ENCODE peak calls at places on chromosomes 6 and 20, in ten cellular contexts. One of them, this sample, is unnamed.

GRCh38 chr6:75296811-75297779 is 12.5 kb upstream of the TMEM30A start:
- DNase-seq in HEK293T: peak; percentile 23
- DNase-seq in central memory CD4-positive, alpha-beta T cell: peak; percentile 50
- DNase-seq in cardiac muscle cell: peak; percentile 62
- DNase-seq in NCI-H146: peak; percentile 63
- DNase-seq in activated T-helper 1 cell treated with anti-CD3 and anti-CD28 coated beads, Interleukin-2, amount 50 U/mL, for 16 hours: no peak
- DNase-seq in T-helper 9 cell: no peak
- DNase-seq in bronchial epithelial cell: peak; percentile 73
- DNase-seq in hepatic stellate cell: peak; percentile 13
- DNase-seq in activated T-cell treated with anti-CD3 and anti-CD28 coated beads, Interleukin-2, amount 50 U/mL, for 72 hours: no peak
- DNase-seq in this sample: no peak

GRCh38 chr6:117477988-117478852 is 4.3 kb upstream of the DCBLD1 start:
- DNase-seq in HEK293T: no peak
- DNase-seq in central memory CD4-positive, alpha-beta T cell: peak; percentile 8
- DNase-seq in bronchial epithelial cell: peak; percentile 44
- DNase-seq in NCI-H146: peak; percentile 55
- DNase-seq in cardiac muscle cell: peak; percentile 27
- DNase-seq in activated T-cell treated with anti-CD3 and anti-CD28 coated beads, Interleukin-2, amount 50 U/mL, for 72 hours: peak; percentile 19
- DNase-seq in activated T-helper 1 cell treated with anti-CD3 and anti-CD28 coated beads, Interleukin-2, amount 50 U/mL, for 16 hours: no peak
- DNase-seq in hepatic stellate cell: no peak
- DNase-seq in T-helper 9 cell: no peak
- DNase-seq in this sample: no peak

GRCh38 chr20:19735446-19735845 is 22.6 kb upstream of the RIN2 start:
- DNase-seq in bronchial epithelial cell: peak; percentile 97
- DNase-seq in NCI-H146: peak; percentile 65
- DNase-seq in HEK293T: peak; percentile 19
- DNase-seq in activated T-cell treated with anti-CD3 and anti-CD28 coated beads, Interleukin-2, amount 50 U/mL, for 72 hours: peak; percentile 13
- DNase-seq in cardiac muscle cell: no peak
- DNase-seq in T-helper 9 cell: no peak
- DNase-seq in hepatic stellate cell: peak; percentile 79
- DNase-seq in central memory CD4-positive, alpha-beta T cell: no peak
- DNase-seq in activated T-helper 1 cell treated with anti-CD3 and anti-CD28 coated beads, Interleukin-2, amount 50 U/mL, for 16 hours: no peak
- DNase-seq in this sample: no peak

GRCh38 chr6:90383212-90383611 is 86.6 kb upstream of the BACH2 start:
- DNase-seq in cardiac muscle cell: no peak
- DNase-seq in activated T-helper 1 cell treated with anti-CD3 and anti-CD28 coated beads, Interleukin-2, amount 50 U/mL, for 16 hours: no peak
- DNase-seq in bronchial epithelial cell: no peak
- DNase-seq in activated T-cell treated with anti-CD3 and anti-CD28 coated beads, Interleukin-2, amount 50 U/mL, for 72 hours: no peak
- DNase-seq in T-helper 9 cell: no peak
- DNase-seq in hepatic stellate cell: no peak
- DNase-seq in NCI-H146: no peak
- DNase-seq in central memory CD4-positive, alpha-beta T cell: peak; percentile 12
- DNase-seq in HEK293T: no peak
- DNase-seq in this sample: no peak

GRCh38 chr6:110566346-110567125 is 90.1 kb upstream of the SLC22A16 start:
- DNase-seq in activated T-helper 1 cell treated with anti-CD3 and anti-CD28 coated beads, Interleukin-2, amount 50 U/mL, for 16 hours: no peak
- DNase-seq in cardiac muscle cell: peak; percentile 71
- DNase-seq in activated T-cell treated with anti-CD3 and anti-CD28 coated beads, Interleukin-2, amount 50 U/mL, for 72 hours: no peak
- DNase-seq in bronchial epithelial cell: no peak
- DNase-seq in HEK293T: no peak
- DNase-seq in central memory CD4-positive, alpha-beta T cell: no peak
- DNase-seq in NCI-H146: no peak
- DNase-seq in hepatic stellate cell: peak; percentile 14
- DNase-seq in T-helper 9 cell: no peak
- DNase-seq in this sample: peak; percentile 13

GRCh38 chr6:170148709-170149470 is 142.0 kb downstream of the DLL1 start:
- DNase-seq in T-helper 9 cell: no peak
- DNase-seq in bronchial epithelial cell: no peak
- DNase-seq in activated T-cell treated with anti-CD3 and anti-CD28 coated beads, Interleukin-2, amount 50 U/mL, for 72 hours: no peak
- DNase-seq in NCI-H146: peak; percentile 65
- DNase-seq in activated T-helper 1 cell treated with anti-CD3 and anti-CD28 coated beads, Interleukin-2, amount 50 U/mL, for 16 hours: no peak
- DNase-seq in central memory CD4-positive, alpha-beta T cell: no peak
- DNase-seq in hepatic stellate cell: no peak
- DNase-seq in HEK293T: no peak
- DNase-seq in cardiac muscle cell: no peak
- DNase-seq in this sample: no peak

GRCh38 chr6:27865952-27866369 is 46.2 kb downstream of the OR2B2 start:
- DNase-seq in cardiac muscle cell: peak; percentile 29
- DNase-seq in HEK293T: no peak
- DNase-seq in central memory CD4-positive, alpha-beta T cell: no peak
- DNase-seq in activated T-cell treated with anti-CD3 and anti-CD28 coated beads, Interleukin-2, amount 50 U/mL, for 72 hours: peak; percentile 79
- DNase-seq in hepatic stellate cell: no peak
- DNase-seq in T-helper 9 cell: no peak
- DNase-seq in bronchial epithelial cell: no peak
- DNase-seq in activated T-helper 1 cell treated with anti-CD3 and anti-CD28 coated beads, Interleukin-2, amount 50 U/mL, for 16 hours: no peak
- DNase-seq in NCI-H146: peak; percentile 76
- DNase-seq in this sample: peak; percentile 31

GRCh38 chr20:32477594-32478512 is 107.3 kb downstream of the NOL4L start:
- DNase-seq in HEK293T: no peak
- DNase-seq in cardiac muscle cell: no peak
- DNase-seq in hepatic stellate cell: no peak
- DNase-seq in T-helper 9 cell: no peak
- DNase-seq in NCI-H146: no peak
- DNase-seq in activated T-cell treated with anti-CD3 and anti-CD28 coated beads, Interleukin-2, amount 50 U/mL, for 72 hours: no peak
- DNase-seq in activated T-helper 1 cell treated with anti-CD3 and anti-CD28 coated beads, Interleukin-2, amount 50 U/mL, for 16 hours: no peak
- DNase-seq in central memory CD4-positive, alpha-beta T cell: no peak
- DNase-seq in bronchial epithelial cell: no peak
- DNase-seq in this sample: no peak

GRCh38 chr6:34242252-34243130 is 5.8 kb downstream of the HMGA1 start:
- DNase-seq in activated T-helper 1 cell treated with anti-CD3 and anti-CD28 coated beads, Interleukin-2, amount 50 U/mL, for 16 hours: no peak
- DNase-seq in activated T-cell treated with anti-CD3 and anti-CD28 coated beads, Interleukin-2, amount 50 U/mL, for 72 hours: no peak
- DNase-seq in central memory CD4-positive, alpha-beta T cell: no peak
- DNase-seq in cardiac muscle cell: no peak
- DNase-seq in bronchial epithelial cell: no peak
- DNase-seq in T-helper 9 cell: no peak
- DNase-seq in NCI-H146: no peak
- DNase-seq in HEK293T: peak; percentile 2
- DNase-seq in hepatic stellate cell: no peak
- DNase-seq in this sample: no peak

GRCh38 chr6:106658469-106658868 is 29.1 kb downstream of the QRSL1 start:
- DNase-seq in T-helper 9 cell: no peak
- DNase-seq in cardiac muscle cell: no peak
- DNase-seq in activated T-helper 1 cell treated with anti-CD3 and anti-CD28 coated beads, Interleukin-2, amount 50 U/mL, for 16 hours: no peak
- DNase-seq in HEK293T: no peak
- DNase-seq in hepatic stellate cell: no peak
- DNase-seq in central memory CD4-positive, alpha-beta T cell: no peak
- DNase-seq in bronchial epithelial cell: peak; percentile 10
- DNase-seq in activated T-cell treated with anti-CD3 and anti-CD28 coated beads, Interleukin-2, amount 50 U/mL, for 72 hours: no peak
- DNase-seq in NCI-H146: no peak
- DNase-seq in this sample: no peak

GRCh38 chr20:2692886-2693285 is 306 bp downstream of the EBF4 start:
- DNase-seq in central memory CD4-positive, alpha-beta T cell: no peak
- DNase-seq in bronchial epithelial cell: no peak
- DNase-seq in cardiac muscle cell: peak; percentile 58
- DNase-seq in T-helper 9 cell: peak; percentile 18
- DNase-seq in NCI-H146: peak; percentile 58
- DNase-seq in activated T-helper 1 cell treated with anti-CD3 and anti-CD28 coated beads, Interleukin-2, amount 50 U/mL, for 16 hours: no peak
- DNase-seq in HEK293T: peak; percentile 36
- DNase-seq in hepatic stellate cell: no peak
- DNase-seq in activated T-cell treated with anti-CD3 and anti-CD28 coated beads, Interleukin-2, amount 50 U/mL, for 72 hours: peak; percentile 47
- DNase-seq in this sample: peak; percentile 58

GRCh38 chr20:25273541-25274358 is 25.9 kb downstream of the PYGB start:
- DNase-seq in activated T-helper 1 cell treated with anti-CD3 and anti-CD28 coated beads, Interleukin-2, amount 50 U/mL, for 16 hours: peak; percentile 3
- DNase-seq in NCI-H146: no peak
- DNase-seq in central memory CD4-positive, alpha-beta T cell: no peak
- DNase-seq in hepatic stellate cell: no peak
- DNase-seq in cardiac muscle cell: no peak
- DNase-seq in bronchial epithelial cell: no peak
- DNase-seq in activated T-cell treated with anti-CD3 and anti-CD28 coated beads, Interleukin-2, amount 50 U/mL, for 72 hours: no peak
- DNase-seq in HEK293T: no peak
- DNase-seq in T-helper 9 cell: no peak
- DNase-seq in this sample: no peak